ENCODE peak calls at places on chromosomes 13 and 19, in four cellular contexts. I is K562, Z is GM12878, E is HepG2. X is an unnamed sample.

GRCh38 chr19:14577264-14577663 is 5.4 kb upstream of the NDUFB7 start:
- DNase-seq in E (no peak), Z (no peak), I (no peak), X (no peak)

GRCh38 chr13:104976964-104977363 is 1558.5 kb downstream of the EFNB2 start:
- DNase-seq in I (no peak), E (no peak), Z (no peak), X (no peak)

GRCh38 chr19:5999693-6000092 is 21.8 kb upstream of the RANBP3 start:
- DNase-seq in I (no peak), Z (no peak), E (no peak), X (no peak)

GRCh38 chr13:64755961-64756360 is 2474.2 kb downstream of the PCDH9 start:
- DNase-seq in Z (no peak), E (no peak), I (no peak), X (no peak)

GRCh38 chr19:48819366-48819816 is 8.6 kb upstream of the BCAT2 start:
- DNase-seq in E (no peak), Z (no peak), I (peak), X (no peak)

GRCh38 chr19:54029930-54030490 is 33.7 kb downstream of the VSTM1 start:
- DNase-seq in Z (no peak), I (peak), E (peak), X (peak)

GRCh38 chr13:75137911-75138571 is 343.9 kb downstream of the TBC1D4 start:
- DNase-seq in I (no peak), Z (no peak), E (no peak), X (no peak)

GRCh38 chr19:1097810-1098176 is 2.6 kb upstream of the POLR2E start:
- DNase-seq in I (no peak), Z (no peak), E (peak), X (no peak)

GRCh38 chr13:42322806-42323205 is 50.9 kb downstream of the AKAP11 start:
- DNase-seq in E (no peak), Z (no peak), I (no peak), X (no peak)

GRCh38 chr13:21777166-21777565 is 106.3 kb downstream of the FGF9 start:
- DNase-seq in E (no peak), Z (no peak), I (no peak), X (no peak)

GRCh38 chr19:1259873-1260748 is 9.0 kb upstream of the CIRBP start:
- DNase-seq in Z (no peak), E (no peak), I (no peak), X (no peak)

DNA sequence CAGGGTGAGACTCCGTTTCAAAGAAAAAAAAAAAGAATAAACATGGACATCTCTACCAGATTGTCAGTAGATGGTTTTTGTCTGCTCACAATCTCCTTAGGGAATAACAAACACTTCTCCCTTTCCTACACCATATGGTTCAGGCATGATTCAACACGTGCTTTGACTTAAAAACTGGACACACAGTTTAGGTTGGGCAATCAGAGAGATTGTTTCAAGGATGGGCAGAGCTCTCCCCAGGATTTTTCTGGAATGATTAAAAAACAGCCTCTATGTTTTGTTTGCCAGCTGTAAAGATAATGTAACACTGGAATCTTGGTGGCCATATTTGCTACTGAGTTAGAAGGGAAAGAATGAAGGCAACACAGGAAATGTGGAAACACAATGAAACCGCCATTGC is 150.1 kb upstream of the TSC22D1 start:
- DNase-seq in I (no peak), Z (no peak), E (no peak), X (no peak)
- TF ChIP-seq BHLHE40 in I (no peak), Z (no peak), E (no peak), X (no peak)

GRCh38 chr13:99353836-99354235 is 46.6 kb upstream of the GPR183 start:
- DNase-seq in I (no peak), E (no peak), Z (no peak), X (no peak)
- TF ChIP-seq SP1 in I (no peak), E (no peak), Z (no peak), X (no peak)

GRCh38 chr13:30079501-30079900 is 227.8 kb downstream of the KATNAL1 start:
- DNase-seq in I (no peak), Z (no peak), E (no peak), X (no peak)
- TF ChIP-seq BHLHE40 in I (no peak), Z (no peak), E (no peak), X (no peak)

GRCh38 chr19:50488795-50489194 is 12.1 kb upstream of the GARIN5A start:
- DNase-seq in E (no peak), Z (no peak), I (no peak), X (no peak)

GRCh38 chr19:50489461-50490011 is 12.9 kb upstream of the GARIN5A start:
- DNase-seq in I (no peak), E (no peak), Z (no peak), X (no peak)

GRCh38 chr19:50490411-50490811 is 13.8 kb upstream of the GARIN5A start:
- DNase-seq in I (no peak), E (no peak), Z (no peak), X (no peak)

GRCh38 chr19:50485284-50485955 is 8.8 kb upstream of the GARIN5A start:
- DNase-seq in Z (no peak), I (no peak), E (no peak), X (no peak)

GRCh38 chr19:50486823-50487515 is 10.3 kb upstream of the GARIN5A start:
- DNase-seq in I (peak), E (peak), Z (no peak), X (peak)
- TF ChIP-seq SP1 in I (no peak), E (no peak), Z (no peak), X (no peak)

DNA sequence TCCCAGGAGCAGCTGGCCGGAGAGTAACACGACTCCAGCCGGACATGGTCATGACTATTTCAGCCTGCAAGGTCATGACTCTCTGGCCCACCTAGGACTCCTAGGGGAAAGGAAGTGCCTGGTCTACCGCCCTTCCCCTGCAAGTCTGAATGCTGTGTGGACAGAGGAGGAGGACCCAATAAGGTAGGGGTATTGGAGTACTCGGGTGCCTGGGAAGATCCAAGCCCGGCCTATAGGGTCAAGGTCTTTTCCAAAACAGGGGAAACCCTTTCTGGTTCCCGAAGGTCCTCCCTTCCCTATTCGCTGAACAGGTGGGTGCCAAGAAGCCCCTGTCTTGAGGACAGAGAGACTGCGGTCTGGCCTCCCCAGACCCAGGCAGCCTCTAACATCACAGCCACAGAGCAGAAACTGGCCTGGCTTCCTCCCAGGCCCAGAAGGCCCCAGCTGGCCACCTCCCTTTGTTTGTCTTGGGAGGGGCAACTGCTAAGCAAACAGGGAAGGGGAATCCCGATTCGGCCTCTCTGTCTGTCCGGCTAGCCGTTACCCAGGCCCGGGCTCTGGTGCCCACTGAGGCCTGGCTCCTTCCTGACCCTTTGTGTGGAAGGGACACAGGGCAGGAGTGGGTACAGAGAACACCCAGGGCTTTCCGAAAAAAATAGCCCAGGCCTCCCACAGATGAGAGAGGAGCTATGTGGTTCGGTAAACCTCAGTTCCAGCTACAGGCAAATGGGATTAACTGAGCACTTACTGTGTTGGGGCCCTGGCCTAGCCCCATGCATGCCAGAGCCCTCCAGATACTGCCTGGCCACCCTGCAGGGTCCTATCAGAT is 5.3 kb upstream of the GRAMD1A start:
- DNase-seq in E (peak), Z (no peak), I (no peak), X (no peak)
- TF ChIP-seq BHLHE40 in E (no peak), Z (no peak), I (no peak), X (no peak)

GRCh38 chr13:23656637-23657036 is 86.4 kb downstream of the TNFRSF19 start:
- DNase-seq in E (peak), I (no peak), Z (no peak), X (no peak)
- TF ChIP-seq SP1 in E (no peak), I (no peak), Z (no peak), X (no peak)

GRCh38 chr13:20358022-20358421 is 125.9 kb upstream of the GJB6 start:
- DNase-seq in E (no peak), Z (no peak), I (no peak), X (no peak)

GRCh38 chr13:20360041-20360491 is 127.9 kb upstream of the GJB6 start:
- DNase-seq in Z (no peak), E (no peak), I (peak), X (no peak)

GRCh38 chr13:20360835-20361412 is 128.8 kb upstream of the GJB6 start:
- DNase-seq in I (no peak), Z (no peak), E (no peak), X (no peak)

GRCh38 chr13:20356437-20356836 is 124.3 kb upstream of the GJB6 start:
- DNase-seq in E (no peak), I (no peak), Z (no peak), X (no peak)

GRCh38 chr13:20359335-20359734 is 127.2 kb upstream of the GJB6 start:
- DNase-seq in E (peak), Z (no peak), I (no peak), X (no peak)
- TF ChIP-seq BHLHE40 in E (no peak), Z (no peak), I (no peak), X (no peak)

X was measured in HEK293T.